ENCODE peak calls at places on chromosomes 5 and 9, in six cellular contexts. D is activated T-cell treated with anti-CD3 and anti-CD28 coated beads, Interleukin-2, amount 50 U/mL, for 72 hours; S is stimulated activated CD4-positive, alpha-beta T cell treated with anti-CD3 and anti-CD28 coated beads, TNF-alpha, amount 100 ng/mL, for 48 hours; F is mesendoderm; L is AG10803; U is kidney glomerular epithelial cell. Z is an unnamed sample.

GRCh38 chr9:84343111-84343521 is 2.6 kb upstream of the SLC28A3 start:
- DNase-seq in D (no peak), S (no peak), F (no peak), L (no peak), U (peak), Z (peak)

GRCh38 chr9:19618816-19619215 is 170.0 kb downstream of the SLC24A2 start:
- DNase-seq in D (no peak), S (no peak), F (no peak), L (no peak), U (no peak), Z (no peak)

GRCh38 chr5:32228816-32229215 is 54.7 kb upstream of the GOLPH3 start:
- DNase-seq in D (no peak), S (no peak), F (no peak), L (no peak), U (no peak), Z (no peak)

GRCh38 chr5:10590226-10591047 is 26.6 kb downstream of the ANKRD33B start:
- DNase-seq in D (no peak), S (no peak), F (peak), L (no peak), U (peak), Z (peak)

GRCh38 chr5:133611357-133612020 is 852 bp downstream of the FSTL4 start:
- DNase-seq in D (no peak), S (no peak), F (peak), L (no peak), U (no peak), Z (no peak)

GRCh38 chr9:109251080-109251775 is 69.6 kb downstream of the EPB41L4B start:
- DNase-seq in D (no peak), S (no peak), F (peak), L (peak), U (peak), Z (peak)

GRCh38 chr9:124743686-124744348 is 27.3 kb downstream of the NR6A1 start:
- DNase-seq in D (no peak), S (no peak), F (no peak), L (peak), U (no peak), Z (peak)

GRCh38 chr5:150542933-150543445 is 35.1 kb downstream of the NDST1 start:
- DNase-seq in D (no peak), S (no peak), F (no peak), L (no peak), U (no peak), Z (peak)

GRCh38 chr9:113547501-113547900 is 84.0 kb downstream of the RGS3 start:
- DNase-seq in D (no peak), S (no peak), F (no peak), L (no peak), U (no peak), Z (no peak)

GRCh38 chr5:85647349-85648127 is 970.2 kb upstream of the COX7C start:
- DNase-seq in D (no peak), S (no peak), F (no peak), L (no peak), U (no peak), Z (no peak)

GRCh38 chr5:103821361-103821760 is 258.8 kb upstream of the NUDT12 start:
- DNase-seq in D (no peak), S (no peak), F (no peak), L (no peak), U (no peak), Z (no peak)

GRCh38 chr9:105445203-105445881 is 2.5 kb upstream of the FSD1L start:
- DNase-seq in D (no peak), S (no peak), F (no peak), L (no peak), U (no peak), Z (no peak)

GRCh38 chr5:96788112-96788749 is 19.5 kb downstream of the ERAP1 start:
- DNase-seq in D (no peak), S (no peak), F (no peak), L (peak), U (peak), Z (peak)

GRCh38 chr5:55773057-55773456 is 35.2 kb downstream of the DDX4 start:
- DNase-seq in D (no peak), S (no peak), F (no peak), L (no peak), U (no peak), Z (no peak)

GRCh38 chr9:29332789-29333188 is 1759.5 kb upstream of the C9orf72 start:
- DNase-seq in D (no peak), S (no peak), F (no peak), L (no peak), U (peak), Z (peak)